ENCODE peak calls at places on chromosomes 13 and 19, in five cellular contexts. X is GM12878, G is WTC11, E is K562, R is HepG2. I is an unnamed sample.

GRCh38 chr19:20928371-20928770 is 5.3 kb downstream of the ZNF85 start:
- DNase-seq in X (no peak), G (no peak), E (no peak), R (no peak), I (peak)

GRCh38 chr13:39012608-39013007 is 22.0 kb upstream of the STOML3 start:
- DNase-seq in X (no peak), G (peak), E (no peak), R (no peak), I (peak)

GRCh38 chr13:76438050-76438449 is 448.2 kb downstream of the KCTD12 start:
- DNase-seq in X (no peak), G (no peak), E (no peak), R (no peak), I (no peak)

GRCh38 chr19:5700455-5701092 is 10.5 kb downstream of the RPL36 start:
- DNase-seq in X (no peak), G (no peak), E (no peak), R (no peak), I (no peak)

GRCh38 chr19:12665646-12666304 is 767 bp downstream of the MAN2B1 start:
- DNase-seq in X (no peak), G (no peak), E (no peak), R (no peak), I (no peak)

GRCh38 chr19:40815223-40815622 is 16.2 kb downstream of the EGLN2 start:
- DNase-seq in X (no peak), G (no peak), E (no peak), R (no peak), I (no peak)

GRCh38 chr19:5694167-5694951 is 4.3 kb downstream of the RPL36 start:
- DNase-seq in X (no peak), G (no peak), E (no peak), R (no peak), I (peak)

GRCh38 chr13:110772091-110772984 is 58.8 kb downstream of the ING1 start:
- DNase-seq in X (no peak), G (no peak), E (no peak), R (no peak), I (no peak)

GRCh38 chr13:60112771-60113170 is 51.0 kb downstream of the DIAPH3 start:
- DNase-seq in X (no peak), G (no peak), E (no peak), R (no peak), I (no peak)

GRCh38 chr19:4183967-4184717 is 1.7 kb downstream of the ANKRD24 start:
- DNase-seq in X (no peak), G (no peak), E (peak), R (no peak), I (no peak)

GRCh38 chr19:2049741-2050348 is 1.2 kb downstream of the MKNK2 start:
- DNase-seq in X (no peak), G (no peak), E (peak), R (peak), I (no peak)

GRCh38 chr19:947707-948533 is 22.1 kb downstream of the ARID3A start:
- DNase-seq in X (peak), G (no peak), E (no peak), R (no peak), I (no peak)

GRCh38 chr19:31263317-31263716 is 85.9 kb downstream of the TSHZ3 start:
- DNase-seq in X (no peak), G (no peak), E (no peak), R (no peak), I (no peak)

GRCh38 chr19:29537181-29537580 is 11.4 kb downstream of the VSTM2B start:
- DNase-seq in X (no peak), G (no peak), E (no peak), R (no peak), I (no peak)

GRCh38 chr19:4446801-4447200 is 10.8 kb downstream of the UBXN6 start:
- DNase-seq in X (no peak), G (no peak), E (no peak), R (no peak), I (no peak)

GRCh38 chr13:23512762-23513395 is 57.3 kb upstream of the TNFRSF19 start:
- DNase-seq in X (no peak), G (no peak), E (no peak), R (no peak), I (no peak)

GRCh38 chr19:50332264-50333038 is 3.3 kb upstream of the KCNC3 start:
- DNase-seq in X (no peak), G (peak), E (no peak), R (no peak), I (peak)

GRCh38 chr19:1364070-1364719 is 19.5 kb upstream of the NDUFS7 start:
- DNase-seq in X (no peak), G (no peak), E (no peak), R (no peak), I (no peak)

GRCh38 chr19:28018499-28018898 is 1194.5 kb downstream of the UQCRFS1 start:
- DNase-seq in X (no peak), G (no peak), E (no peak), R (no peak), I (no peak)

GRCh38 chr13:49954674-49955455 is 18.7 kb upstream of the SPRYD7 start:
- DNase-seq in X (no peak), G (no peak), E (no peak), R (no peak), I (no peak)
- TF ChIP-seq ATF2 in X (no peak), G (no peak), E (no peak), R (no peak), I (no peak)

GRCh38 chr19:45506991-45507863 is at the start of gene VASP:
- DNase-seq in X (peak), G (peak), E (peak), R (peak), I (no peak)

GRCh38 chr19:45509692-45510015 is 2.4 kb downstream of the VASP start:
- DNase-seq in X (no peak), G (no peak), E (no peak), R (no peak), I (no peak)

GRCh38 chr19:45508681-45508930 is 1.3 kb downstream of the VASP start:
- DNase-seq in X (no peak), G (no peak), E (no peak), R (no peak), I (no peak)

GRCh38 chr19:45508931-45509691 is 1.8 kb downstream of the VASP start:
- DNase-seq in X (peak), G (peak), E (peak), R (peak), I (no peak)

GRCh38 chr19:45507864-45508680 is 793 bp downstream of the VASP start:
- DNase-seq in X (no peak), G (peak), E (peak), R (no peak), I (no peak)
- TF ChIP-seq ATF2 in X (no peak), G (no peak), E (no peak), R (no peak), I (no peak)

DNA sequence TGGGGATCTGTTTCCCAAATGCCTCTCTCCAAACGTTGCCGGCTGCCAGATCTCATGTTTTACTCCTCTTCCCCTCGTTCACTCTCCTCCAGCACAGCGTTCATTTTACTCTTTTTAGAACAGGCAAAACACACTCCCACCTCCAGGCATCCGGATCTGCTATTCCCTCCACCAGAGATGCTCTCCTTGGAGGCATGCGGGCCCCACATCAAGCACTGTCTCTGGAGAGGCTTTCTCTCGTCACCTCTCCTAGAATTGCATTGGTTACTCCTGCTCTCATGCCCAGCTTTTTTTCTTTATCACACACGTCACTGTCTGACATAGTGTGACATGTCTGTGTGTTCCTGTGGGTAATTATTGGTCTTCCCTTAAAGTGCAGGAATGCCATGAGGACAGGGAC is 20.1 kb upstream of the MYADM start:
- DNase-seq in X (no peak), G (no peak), E (no peak), R (no peak), I (no peak)
- TF ChIP-seq ATF2 in X (no peak), G (no peak), E (no peak), R (no peak), I (no peak)

DNA sequence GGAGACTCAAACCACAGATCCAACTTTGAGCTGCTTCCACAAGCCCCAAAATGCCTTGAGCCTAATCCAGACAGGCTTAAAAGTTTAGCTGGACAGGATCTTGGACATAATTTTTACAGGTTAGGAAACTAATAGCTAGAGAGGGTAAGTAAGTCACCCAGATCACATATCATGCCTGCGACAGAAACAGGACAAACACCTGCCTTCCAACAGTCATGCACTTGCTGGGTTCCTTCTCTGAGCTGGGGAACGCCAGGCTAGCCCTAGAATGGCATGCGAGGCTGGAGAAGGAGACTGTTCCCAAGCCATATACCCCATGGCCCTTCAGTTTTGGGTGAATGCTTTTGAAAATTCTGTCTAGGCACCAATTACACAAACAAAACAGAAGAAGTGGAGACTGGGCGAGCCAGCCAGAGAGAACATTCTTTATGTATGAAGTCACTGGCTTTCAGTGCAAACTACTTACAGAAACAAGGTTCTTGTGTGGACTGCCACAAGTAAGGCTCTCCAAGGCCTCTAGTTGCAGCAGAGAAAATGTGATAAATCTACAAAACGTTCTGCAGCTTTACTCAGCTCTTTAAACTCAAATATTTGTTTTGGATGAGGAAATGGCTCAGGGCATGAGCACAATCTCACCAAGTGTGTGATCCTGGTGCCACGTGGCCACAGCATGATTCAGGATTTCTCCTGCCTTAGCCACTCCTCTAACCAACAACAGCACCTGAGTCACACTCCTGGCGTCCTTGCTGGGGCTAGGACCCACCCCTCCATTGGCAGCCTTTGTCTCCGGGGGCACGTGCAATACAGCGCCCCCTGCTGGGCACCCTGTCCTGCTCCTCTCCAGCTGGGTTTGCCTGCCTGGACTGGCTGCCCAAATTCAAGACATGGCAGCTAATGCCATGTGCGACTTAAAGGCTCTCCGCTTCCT is 73.4 kb upstream of the UBL3 start:
- DNase-seq in X (no peak), G (peak), E (peak), R (peak), I (peak)
- TF ChIP-seq ATF2 in X (no peak), G (no peak), E (no peak), R (peak), I (no peak)

GRCh38 chr13:100125946-100126345 is 37.1 kb downstream of the PCCA start:
- DNase-seq in X (no peak), G (no peak), E (no peak), R (no peak), I (no peak)
- TF ChIP-seq ATF2 in X (no peak), G (no peak), E (no peak), R (no peak), I (no peak)

I was measured in H1.